ENCODE peak calls at places on chromosomes 16 and 17, in nine cellular contexts. B is GM13977; M is cardiac muscle cell; A is foreskin fibroblast; Y is cardiac fibroblast; Q is A549; R is WTC11; N is astrocyte of the spinal cord; U is CD8-positive, alpha-beta T cell. D is an unnamed sample.

GRCh38 chr16:11682655-11683096 is 14.4 kb downstream of the SNN start:
- DNase-seq in M (peak), B (no peak), N (peak), A (peak), Q (no peak), U (no peak), Y (peak), R (no peak), D (no peak)

GRCh38 chr16:56671706-56672105 is 2.1 kb downstream of the MT1H start:
- DNase-seq in B (no peak), R (no peak), Q (no peak), N (peak), Y (peak), M (no peak), U (no peak), A (no peak), D (no peak)

GRCh38 chr17:35801583-35802224 is 6.3 kb upstream of the MMP28 start:
- DNase-seq in Y (peak), N (peak), M (peak), Q (no peak), R (no peak), U (peak), A (peak), B (no peak), D (peak)

GRCh38 chr16:5041604-5042133 is 7.9 kb upstream of the NAGPA start:
- DNase-seq in R (no peak), M (peak), Y (peak), A (no peak), U (no peak), B (no peak), N (peak), Q (no peak), D (no peak)

GRCh38 chr16:89410794-89411309 is 79.5 kb downstream of the ANKRD11 start:
- DNase-seq in U (no peak), Y (peak), N (peak), B (no peak), M (peak), Q (no peak), R (no peak), A (peak), D (peak)

GRCh38 chr17:17363638-17364337 is 60.6 kb downstream of the NT5M start:
- DNase-seq in Y (no peak), R (no peak), B (no peak), A (no peak), Q (no peak), M (no peak), U (no peak), N (no peak), D (no peak)

GRCh38 chr16:85137323-85138072 is 25.2 kb upstream of the CIBAR2 start:
- DNase-seq in R (no peak), N (peak), A (peak), U (no peak), M (peak), B (no peak), Y (peak), Q (no peak), D (peak)

GRCh38 chr16:81315271-81316175 is 761 bp downstream of the GAN start:
- DNase-seq in N (peak), A (peak), Y (peak), Q (peak), R (peak), B (peak), M (peak), U (peak), D (peak)

GRCh38 chr17:33200116-33200515 is 93.0 kb downstream of the ASIC2 start:
- DNase-seq in Y (peak), N (no peak), R (no peak), A (peak), U (no peak), B (no peak), Q (no peak), M (no peak), D (no peak)

GRCh38 chr17:28018439-28019070 is 23.9 kb upstream of the NLK start:
- DNase-seq in N (no peak), Q (no peak), M (peak), Y (peak), U (no peak), B (no peak), A (no peak), R (no peak), D (peak)

GRCh38 chr16:14172200-14172805 is 101.2 kb downstream of the MRTFB start:
- DNase-seq in A (peak), N (no peak), Q (no peak), M (peak), R (no peak), Y (peak), U (no peak), B (no peak), D (no peak)

GRCh38 chr16:86566966-86567700 is 504 bp downstream of the FOXC2 start:
- DNase-seq in U (no peak), Q (no peak), B (no peak), Y (peak), N (peak), M (peak), R (peak), A (peak), D (peak)

GRCh38 chr16:9049241-9049640 is 42.2 kb upstream of the HAPSTR1 start:
- DNase-seq in N (peak), M (peak), Q (no peak), U (no peak), B (no peak), A (peak), R (no peak), Y (peak), D (no peak)

GRCh38 chr17:63976702-63977101 is 4.0 kb upstream of the SCN4A start:
- DNase-seq in N (no peak), Y (no peak), U (no peak), Q (no peak), A (no peak), R (no peak), B (no peak), M (no peak), D (no peak)

GRCh38 chr16:24139282-24139681 is 116.9 kb upstream of the CACNG3 start:
- DNase-seq in R (no peak), Q (no peak), M (no peak), N (no peak), U (no peak), B (no peak), A (no peak), Y (no peak), D (no peak)

GRCh38 chr17:75844530-75845057 is 390 bp upstream of the UNC13D start:
- DNase-seq in R (no peak), Q (peak), Y (no peak), B (peak), M (no peak), N (no peak), A (no peak), U (no peak), D (peak)

GRCh38 chr16:68111379-68111778 is 26.2 kb downstream of the NFATC3 start:
- DNase-seq in N (no peak), Y (no peak), Q (no peak), M (no peak), A (no peak), R (no peak), B (no peak), U (no peak), D (no peak)

GRCh38 chr16:68116256-68116853 is 31.2 kb downstream of the NFATC3 start:
- DNase-seq in B (peak), A (peak), Y (peak), Q (peak), N (peak), M (peak), R (no peak), U (no peak), D (no peak)

GRCh38 chr16:68115851-68116250 is 30.7 kb downstream of the NFATC3 start:
- DNase-seq in A (no peak), Q (no peak), B (no peak), R (no peak), Y (no peak), N (no peak), M (no peak), U (no peak), D (no peak)

GRCh38 chr16:68113765-68114240 is 28.6 kb downstream of the NFATC3 start:
- DNase-seq in R (no peak), N (no peak), B (no peak), A (no peak), M (no peak), U (no peak), Q (no peak), Y (no peak), D (no peak)

GRCh38 chr16:68113059-68113757 is 28.0 kb downstream of the NFATC3 start:
- DNase-seq in A (no peak), B (no peak), U (no peak), Y (no peak), Q (no peak), R (no peak), M (no peak), N (no peak), D (no peak)
- TF ChIP-seq CTCF in A (no peak), B (no peak), U (no peak), Y (no peak), Q (no peak), R (no peak), M (no peak), N (no peak), D (no peak)

GRCh38 chr16:67147437-67148140 is 3.2 kb downstream of the B3GNT9 start:
- DNase-seq in R (no peak), U (no peak), A (no peak), N (no peak), Q (no peak), M (no peak), B (no peak), Y (no peak), D (no peak)

GRCh38 chr16:67145746-67146145 is 5.1 kb downstream of the B3GNT9 start:
- DNase-seq in A (no peak), B (no peak), N (no peak), U (no peak), Y (no peak), R (no peak), M (no peak), Q (no peak), D (no peak)

GRCh38 chr16:67148221-67148620 is 2.6 kb downstream of the B3GNT9 start:
- DNase-seq in Q (no peak), U (no peak), B (no peak), M (no peak), R (no peak), N (no peak), A (no peak), Y (no peak), D (no peak)

GRCh38 chr16:67144943-67145342 is 5.9 kb downstream of the B3GNT9 start:
- DNase-seq in A (no peak), Q (no peak), M (no peak), U (no peak), Y (no peak), R (no peak), B (no peak), N (no peak), D (no peak)

DNA sequence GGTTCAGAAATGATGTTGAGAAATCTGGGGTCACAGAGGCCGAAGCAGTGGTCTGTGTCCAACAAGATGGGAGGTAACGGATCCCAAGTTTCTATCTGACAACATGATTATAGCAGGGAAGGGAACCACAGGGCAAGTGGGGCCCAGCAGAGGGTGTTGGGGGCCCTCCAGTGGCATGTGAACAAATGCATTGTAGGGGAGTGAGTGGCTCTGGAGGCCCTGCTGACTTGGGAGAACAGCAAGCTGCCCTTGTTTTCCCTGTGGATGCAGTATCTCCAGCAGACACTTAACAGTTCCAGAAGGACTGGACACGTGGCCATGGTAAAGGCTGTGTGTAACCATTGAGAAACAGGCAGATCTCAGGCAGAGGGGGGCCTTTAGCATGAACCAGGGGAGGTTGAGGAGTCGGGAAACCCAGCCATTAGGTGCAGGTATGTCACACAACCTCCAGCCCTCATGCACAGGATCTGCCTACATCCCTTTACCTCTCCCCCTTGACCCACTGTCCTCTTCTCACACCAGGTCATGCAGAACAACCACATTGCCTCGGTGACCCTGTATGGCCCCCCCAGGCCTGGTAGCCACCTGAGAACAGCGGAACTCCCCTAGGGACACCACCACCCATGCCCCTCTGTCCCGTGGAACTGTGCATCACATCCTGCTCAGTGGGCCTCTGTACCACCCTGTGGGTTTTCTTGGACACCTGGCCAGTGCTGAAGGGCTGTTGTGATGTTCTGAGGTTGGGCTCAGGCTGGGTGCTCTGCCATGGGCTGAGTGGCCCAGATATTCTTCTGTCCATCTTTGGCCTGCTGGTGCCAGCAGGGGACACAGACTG is 4.1 kb downstream of the B3GNT9 start:
- DNase-seq in N (no peak), A (no peak), R (no peak), U (no peak), M (no peak), B (peak), Q (no peak), Y (no peak), D (no peak)
- TF ChIP-seq CTCF in N (no peak), A (no peak), R (no peak), U (no peak), M (no peak), B (no peak), Q (no peak), Y (no peak), D (no peak)

GRCh38 chr17:81396722-81397313 is 1.6 kb downstream of the BAHCC1 start:
- DNase-seq in Y (peak), Q (peak), U (peak), M (peak), R (peak), A (no peak), N (no peak), B (no peak), D (peak)

GRCh38 chr17:81398170-81398854 is 3.1 kb downstream of the BAHCC1 start:
- DNase-seq in R (peak), N (peak), Q (peak), B (no peak), M (peak), U (no peak), A (no peak), Y (peak), D (no peak)

GRCh38 chr17:81396278-81396721 is 1.0 kb downstream of the BAHCC1 start:
- DNase-seq in A (no peak), Q (no peak), M (no peak), N (peak), U (no peak), Y (no peak), R (no peak), B (no peak), D (no peak)

GRCh38 chr17:81398855-81399451 is 3.7 kb downstream of the BAHCC1 start:
- DNase-seq in R (no peak), Q (no peak), Y (peak), A (no peak), N (peak), M (peak), B (no peak), U (no peak), D (no peak)

DNA sequence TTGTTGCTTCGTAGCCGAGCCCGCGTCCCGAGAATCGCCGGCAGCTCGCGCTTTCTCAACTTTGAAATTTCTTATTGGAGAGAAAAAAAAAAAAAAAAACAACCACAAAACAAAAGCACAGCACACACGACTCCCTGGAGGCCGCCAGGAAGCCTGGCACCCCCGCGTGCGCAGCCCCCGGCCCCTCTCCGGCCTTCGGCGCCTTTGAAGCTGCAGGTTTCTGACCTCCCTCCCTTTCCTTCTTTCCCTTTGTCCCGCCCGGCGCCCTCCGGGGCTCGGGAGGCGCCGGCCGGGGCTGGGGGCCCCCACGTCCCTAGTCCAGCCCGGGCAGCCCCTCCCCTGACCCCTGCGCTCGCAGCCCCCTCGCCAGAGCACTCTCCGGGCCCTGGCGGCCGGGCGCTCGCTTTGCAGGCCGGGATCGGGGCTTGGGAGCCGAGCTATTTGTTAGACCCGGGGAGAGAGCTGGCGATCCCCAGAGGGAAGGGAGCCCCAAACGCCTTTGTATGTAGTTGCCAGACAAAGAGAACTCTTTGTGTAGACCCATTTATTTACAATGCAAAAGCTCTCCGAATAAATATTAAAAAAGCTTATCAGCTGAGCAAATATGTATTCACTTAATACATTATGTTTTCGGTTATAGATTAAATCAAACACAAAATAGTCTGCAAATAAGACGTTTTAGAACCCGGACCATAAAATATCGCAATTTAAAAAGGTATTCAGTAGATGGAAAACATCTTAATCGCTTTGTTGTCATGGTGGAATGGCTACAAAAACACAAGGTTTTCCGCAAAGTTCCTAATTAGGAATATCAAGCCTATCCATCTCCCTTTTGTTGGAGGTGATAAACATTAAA is 2.3 kb downstream of the BAHCC1 start:
- DNase-seq in B (no peak), M (peak), N (peak), R (peak), U (no peak), Y (peak), Q (peak), A (no peak), D (no peak)
- TF ChIP-seq CTCF in B (no peak), M (peak), N (peak), R (no peak), U (no peak), Y (peak), Q (no peak), A (no peak), D (peak)

GRCh38 chr16:67454104-67454503 is 23.2 kb downstream of the HSD11B2 start:
- DNase-seq in M (no peak), B (no peak), Y (no peak), N (no peak), R (no peak), Q (no peak), U (no peak), A (no peak), D (no peak)

GRCh38 chr16:67454852-67455251 is 23.9 kb downstream of the HSD11B2 start:
- DNase-seq in N (no peak), Q (no peak), U (no peak), A (no peak), Y (no peak), R (no peak), B (no peak), M (no peak), D (no peak)

GRCh38 chr16:67458121-67458641 is 22.8 kb downstream of the ATP6V0D1 start:
- DNase-seq in Q (no peak), A (no peak), U (no peak), B (no peak), M (peak), Y (no peak), R (no peak), N (no peak), D (peak)

GRCh38 chr16:67457611-67458010 is 23.3 kb downstream of the ATP6V0D1 start:
- DNase-seq in M (no peak), Y (no peak), U (no peak), R (no peak), Q (no peak), N (no peak), A (no peak), B (no peak), D (no peak)

GRCh38 chr16:67456383-67457140 is 24.4 kb downstream of the ATP6V0D1 start:
- DNase-seq in B (no peak), R (peak), A (peak), U (no peak), Y (peak), Q (peak), N (peak), M (peak), D (peak)
- TF ChIP-seq CTCF in B (peak), R (peak), A (peak), U (no peak), Y (peak), Q (no peak), N (peak), M (peak), D (peak)

GRCh38 chr17:43909537-43910231 is 2.3 kb upstream of the MPP2 start:
- DNase-seq in U (no peak), M (no peak), Q (no peak), A (no peak), Y (no peak), R (no peak), B (no peak), N (no peak), D (no peak)
- TF ChIP-seq CTCF in U (no peak), M (no peak), Q (no peak), A (no peak), Y (no peak), R (no peak), B (no peak), N (no peak), D (no peak)